ENCODE peak calls at places on chromosome 15, in five cellular contexts. I is omental fat pad; R is ovary; U is Right ventricle myocardium superior; K is stimulated activated CD8-positive, alpha-beta memory T cell treated with anti-CD3 and anti-CD28 coated beads, Interleukin-4, amount 100 ng/mL, for 1 hour. A is an unnamed sample.

GRCh38 chr15:92118936-92119325 is 265.4 kb downstream of the SLCO3A1 start:
- DNase-seq in I (no peak), R (no peak), U (no peak), K (no peak), A (no peak)

GRCh38 chr15:80977627-80978036 is 12.0 kb downstream of the MESD start:
- DNase-seq in I (no peak), R (no peak), U (peak), K (no peak), A (peak)

GRCh38 chr15:90917569-90917968 is 14.5 kb downstream of the MAN2A2 start:
- DNase-seq in I (no peak), R (no peak), U (no peak), K (no peak), A (no peak)

GRCh38 chr15:97909291-97909891 is 51.1 kb upstream of the ARRDC4 start:
- DNase-seq in I (no peak), R (peak), U (peak), K (peak), A (peak)

GRCh38 chr15:92142242-92143232 is 251.1 kb upstream of the ST8SIA2 start:
- DNase-seq in I (no peak), R (no peak), U (peak), K (no peak), A (peak)

GRCh38 chr15:48647963-48648362 is 2.5 kb upstream of the FBN1 start:
- DNase-seq in I (no peak), R (peak), U (no peak), K (no peak), A (no peak)

GRCh38 chr15:59369597-59369996 is 3.1 kb downstream of the MYO1E start:
- DNase-seq in I (no peak), R (no peak), U (no peak), K (no peak), A (no peak)

GRCh38 chr15:62824111-62824737 is 218.3 kb upstream of the TPM1 start:
- DNase-seq in I (no peak), R (no peak), U (no peak), K (no peak), A (no peak)

GRCh38 chr15:83927704-83928391 is 273.9 kb downstream of the ADAMTSL3 start:
- DNase-seq in I (no peak), R (no peak), U (no peak), K (no peak), A (no peak)

GRCh38 chr15:87844031-87844430 is 412.5 kb downstream of the NTRK3 start:
- DNase-seq in I (no peak), R (no peak), U (no peak), K (no peak), A (no peak)

GRCh38 chr15:99139276-99139675 is 34.4 kb downstream of the SYNM start:
- DNase-seq in I (no peak), R (no peak), U (no peak), K (no peak), A (no peak)

GRCh38 chr15:57406040-57406772 is 29.9 kb downstream of the CGNL1 start:
- DNase-seq in I (no peak), R (no peak), U (no peak), K (no peak), A (no peak)

GRCh38 chr15:96341465-96342142 is 11.1 kb downstream of the NR2F2 start:
- DNase-seq in I (no peak), R (peak), U (peak), K (no peak), A (no peak)

GRCh38 chr15:31360843-31361763 is 34.5 kb downstream of the KLF13 start:
- DNase-seq in I (no peak), R (no peak), U (peak), K (peak), A (no peak)

GRCh38 chr15:93378547-93378946 is 289.5 kb upstream of the RGMA start:
- DNase-seq in I (no peak), R (peak), U (no peak), K (no peak), A (no peak)

GRCh38 chr15:101022876-101023275 is 103.7 kb downstream of the LRRK1 start:
- DNase-seq in I (no peak), R (no peak), U (no peak), K (no peak), A (no peak)

GRCh38 chr15:69827751-69828150 is 270.0 kb downstream of the TLE3 start:
- DNase-seq in I (no peak), R (no peak), U (no peak), K (no peak), A (no peak)

A was measured in heart right ventricle.